ENCODE peak calls at places on chromosomes 16 and 17, in four cellular contexts. W is K562, P is GM12878, B is HepG2. N is an unnamed sample.

GRCh38 chr17:36627101-36627500 is 25.7 kb downstream of the MRM1 start:
- DNase-seq in P (no peak), B (no peak), W (no peak), N (no peak)

GRCh38 chr17:39794249-39794970 is 56.7 kb downstream of the GRB7 start:
- DNase-seq in P (peak; percentile 95), W (no peak), B (no peak), N (no peak)

GRCh38 chr16:10309271-10309932 is 76.5 kb upstream of the ATF7IP2 start:
- DNase-seq in P (no peak), W (no peak), B (no peak), N (no peak)

GRCh38 chr17:64006361-64007088 is 8.4 kb downstream of the PRR29 start:
- DNase-seq in P (no peak), B (peak; percentile 65), W (peak; percentile 97), N (no peak)

GRCh38 chr17:45631941-45632340 is 141.4 kb upstream of the PLEKHM1 start:
- DNase-seq in P (no peak), B (no peak), W (no peak), N (no peak)

GRCh38 chr16:49474741-49475140 is 101.1 kb downstream of the C16orf78 start:
- DNase-seq in W (no peak), B (no peak), P (no peak), N (no peak)

GRCh38 chr17:70313450-70313849 is 144.1 kb downstream of the KCNJ2 start:
- DNase-seq in W (no peak), P (no peak), B (no peak), N (no peak)

GRCh38 chr17:16371742-16372141 is 9.1 kb upstream of the UBB start:
- DNase-seq in W (no peak), P (no peak), B (no peak), N (peak; percentile 82)

GRCh38 chr17:17994271-17994670 is 21.6 kb downstream of the DRC3 start:
- DNase-seq in W (no peak), B (peak; percentile 56), P (no peak), N (peak; percentile 74)

GRCh38 chr17:1645207-1646171 is at the start of gene SCARF1:
- DNase-seq in B (no peak), W (no peak), P (no peak), N (no peak)

GRCh38 chr17:27984404-27984803 is 58.1 kb upstream of the NLK start:
- DNase-seq in W (no peak), B (no peak), P (no peak), N (no peak)

GRCh38 chr17:44396946-44397345 is 7.5 kb upstream of the ITGA2B start:
- DNase-seq in W (no peak), B (no peak), P (no peak), N (no peak)

GRCh38 chr17:19876524-19877161 is 8.9 kb upstream of the ULK2 start:
- DNase-seq in W (no peak), B (no peak), P (no peak), N (no peak)

DNA sequence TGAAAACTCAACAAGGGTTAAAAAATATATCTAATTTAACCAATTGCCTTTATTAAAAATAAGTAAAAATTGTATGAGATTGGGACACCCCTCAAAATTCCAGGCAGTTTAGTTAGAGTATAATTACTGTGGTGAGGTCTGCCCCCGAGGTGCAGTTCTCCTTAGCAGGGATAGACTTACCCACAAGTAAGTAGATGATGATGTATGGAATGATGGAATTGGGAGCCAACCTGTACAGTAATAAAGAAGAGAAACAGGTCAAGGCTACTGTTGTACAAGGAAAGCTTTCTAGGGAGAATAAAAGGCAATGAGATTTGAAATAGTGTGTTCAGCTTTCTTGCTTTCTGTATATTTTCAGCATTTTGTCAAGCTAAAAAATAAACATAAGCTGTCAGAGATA is 1.8 kb downstream of the LDAF1 start:
- DNase-seq in W (no peak), P (no peak), B (no peak), N (no peak)
- H3K4me2 ChIP-seq in W (no peak overlapping the region), P (peak overlapping the region; percentile 98), B (no peak overlapping the region), N (no peak overlapping the region)

GRCh38 chr16:4059969-4060368 is 56.3 kb downstream of the ADCY9 start:
- DNase-seq in B (no peak), P (no peak), W (no peak), N (no peak)
- TF ChIP-seq CHD4 in B (no peak), P (no peak), W (no peak), N (no peak)

GRCh38 chr17:9259419-9259818 is 238.1 kb downstream of the NTN1 start:
- DNase-seq in P (no peak), W (no peak), B (peak; percentile 35), N (no peak)
- H3K4me2 ChIP-seq in P (no peak overlapping the region), W (no peak overlapping the region), B (peak overlapping the region; percentile 48), N (no peak overlapping the region)

GRCh38 chr17:76371656-76372628 is 12.5 kb upstream of the SPHK1 start:
- DNase-seq in P (no peak), W (no peak), B (no peak), N (no peak)

GRCh38 chr17:76367647-76368046 is 13.9 kb upstream of the PRPSAP1 start:
- DNase-seq in W (no peak), B (peak; percentile 71), P (no peak), N (no peak)

GRCh38 chr17:76369804-76370203 is 14.6 kb upstream of the SPHK1 start:
- DNase-seq in P (no peak), W (no peak), B (no peak), N (no peak)

GRCh38 chr17:76368545-76368944 is 14.8 kb upstream of the PRPSAP1 start:
- DNase-seq in B (no peak), W (peak; percentile 4), P (no peak), N (no peak)

DNA sequence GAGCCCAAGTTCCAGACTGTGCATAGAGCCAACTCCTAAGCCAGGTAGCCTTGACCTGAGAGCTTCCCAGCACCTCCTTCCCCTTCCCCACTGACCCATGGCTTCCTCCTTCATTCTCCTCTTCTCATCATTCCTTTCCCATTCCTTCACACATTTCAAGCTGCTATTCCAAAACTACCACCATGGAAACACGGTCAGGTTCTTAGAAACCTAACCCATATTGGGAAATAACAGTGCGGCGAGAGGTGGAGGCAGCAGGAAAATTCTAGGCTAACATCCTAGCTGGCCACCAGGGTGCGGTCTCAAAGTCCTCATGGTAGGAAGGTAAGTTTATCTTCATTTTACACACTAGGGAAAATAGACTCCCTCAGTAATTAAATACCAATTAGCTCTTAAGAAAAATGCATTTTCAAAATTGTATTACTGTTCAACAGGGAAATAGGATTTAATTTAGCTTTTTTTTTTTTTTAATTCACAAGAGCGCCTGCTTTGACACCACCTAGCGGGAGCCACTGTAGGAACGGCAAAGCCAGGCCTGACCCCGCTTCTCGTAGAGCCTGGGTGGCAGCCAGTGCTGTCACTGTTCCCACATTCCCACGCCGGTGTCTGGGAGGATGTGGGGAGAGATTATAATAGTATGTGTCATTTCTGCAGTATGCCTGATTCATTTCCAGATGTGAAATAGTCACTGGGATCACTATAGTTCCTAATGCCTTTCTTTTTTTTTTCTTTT is 14.0 kb upstream of the SPHK1 start:
- DNase-seq in W (peak; percentile 58), B (no peak), P (no peak), N (peak; percentile 79)
- TF ChIP-seq CHD4 in W (no peak), B (no peak), P (no peak), N (no peak)

GRCh38 chr17:34771891-34772290 is 189.4 kb downstream of the CCT6B start:
- DNase-seq in P (no peak), B (no peak), W (no peak), N (no peak)
- H3K4me2 ChIP-seq in P (no peak overlapping the region), B (no peak overlapping the region), W (no peak overlapping the region), N (no peak overlapping the region)

DNA sequence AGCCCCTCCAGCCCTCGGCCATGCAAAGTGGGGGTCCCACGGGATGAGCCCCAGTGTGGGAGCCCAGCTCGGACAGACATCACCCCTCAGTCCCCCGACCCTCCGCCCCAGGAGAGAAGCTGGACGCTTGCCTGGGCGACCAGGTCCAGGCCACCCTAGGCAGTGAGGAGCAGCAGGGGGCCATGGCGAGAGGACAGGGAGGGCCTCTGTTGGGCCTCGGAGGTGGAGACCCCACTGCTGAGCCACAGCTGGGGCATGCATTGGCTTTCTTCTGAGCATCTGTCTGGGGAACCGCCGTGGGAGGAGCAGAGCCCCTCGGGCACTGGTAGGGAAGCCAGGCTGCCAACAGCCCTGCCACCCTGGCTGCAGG is 13.0 kb downstream of the ACTG1 start:
- DNase-seq in P (no peak), B (no peak), W (no peak), N (no peak)
- TF ChIP-seq CHD4 in P (no peak), B (no peak), W (no peak), N (no peak)

GRCh38 chr17:82868715-82869131 is 28.9 kb upstream of the ZNF750 start:
- DNase-seq in W (peak; percentile 73), B (no peak), P (no peak), N (no peak)
- H3K4me2 ChIP-seq in W (peak overlapping the region; percentile 73), B (no peak overlapping the region), P (no peak overlapping the region), N (no peak overlapping the region)

GRCh38 chr17:4247361-4247980 is 16.3 kb downstream of the ANKFY1 start:
- DNase-seq in B (no peak), P (no peak), W (no peak), N (no peak)

GRCh38 chr17:4248504-4249277 is 15.1 kb downstream of the ANKFY1 start:
- DNase-seq in W (no peak), B (no peak), P (no peak), N (no peak)

GRCh38 chr17:4250887-4251286 is 12.9 kb downstream of the ANKFY1 start:
- DNase-seq in P (no peak), B (no peak), W (no peak), N (no peak)

GRCh38 chr17:4247981-4248388 is 15.8 kb downstream of the ANKFY1 start:
- DNase-seq in B (peak; percentile 55), P (no peak), W (peak; percentile 29), N (no peak)

DNA sequence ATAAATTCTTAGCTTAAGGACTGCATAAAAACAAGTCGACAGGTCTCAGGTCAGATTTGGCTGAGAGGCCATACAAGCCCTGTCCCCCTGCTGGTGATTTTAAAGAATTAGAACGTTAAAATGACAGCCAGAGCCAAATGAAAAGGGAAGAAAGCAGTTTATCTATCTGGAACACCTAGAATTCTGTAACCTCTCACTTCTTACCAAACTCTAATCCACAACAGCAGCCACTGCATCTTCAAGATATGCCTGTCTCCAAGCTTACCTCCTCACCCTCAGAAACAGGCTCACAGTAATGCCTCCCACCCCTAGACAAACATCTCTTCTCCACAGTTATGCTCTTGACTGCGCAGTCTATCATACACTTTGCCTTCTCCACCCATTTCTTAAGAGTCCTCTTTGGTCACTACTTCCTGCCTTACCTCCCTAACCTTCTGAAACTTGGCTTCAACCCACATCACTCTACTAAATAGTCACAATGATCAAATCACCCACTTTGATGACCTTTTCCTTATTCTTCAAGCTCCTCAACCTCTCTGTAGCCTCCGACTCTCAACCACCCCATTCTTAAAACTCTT is 14.2 kb downstream of the ANKFY1 start:
- DNase-seq in W (peak; percentile 54), B (peak; percentile 40), P (no peak), N (peak; percentile 69)
- TF ChIP-seq CHD4 in W (no peak), B (no peak), P (no peak), N (no peak)

DNA sequence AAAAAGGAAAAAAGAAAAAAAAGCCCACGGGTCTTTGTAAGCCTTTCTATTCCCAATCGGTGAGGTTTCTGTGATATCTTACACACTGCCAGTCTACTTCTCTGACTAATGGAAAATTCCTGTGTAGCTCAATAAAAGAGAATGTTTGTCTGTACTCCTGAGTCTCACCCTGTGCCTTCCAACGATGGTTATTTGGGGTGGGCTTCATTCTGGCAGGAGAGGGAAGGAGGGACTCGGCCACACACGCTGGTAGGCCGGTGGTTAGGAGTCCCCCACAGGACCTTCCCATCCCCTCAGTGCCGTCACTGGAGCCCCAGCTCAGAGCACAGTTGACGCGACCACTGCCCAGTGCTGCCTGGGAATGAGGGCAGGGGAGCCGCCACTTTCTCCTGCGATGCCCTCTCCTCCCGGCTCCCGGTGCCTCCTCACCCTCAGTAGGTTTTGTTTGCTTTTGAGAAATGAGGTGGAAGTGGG is 68.0 kb downstream of the AMFR start:
- DNase-seq in P (no peak), B (no peak), W (no peak), N (no peak)
- H3K4me2 ChIP-seq in P (peak overlapping the region; percentile 90), B (peak overlapping the region; percentile 99), W (no peak overlapping the region), N (peak overlapping the region; percentile 89)

N was measured in A549.